ENCODE peak calls at places on chromosome 12, in five cellular contexts. X, C, D, O and L are unnamed samples.

GRCh38 chr12:132302466-132303358 is 26.7 kb downstream of the GALNT9 start:
- DNase-seq in X (no peak), C (no peak), D (no peak), O (no peak), L (no peak)

GRCh38 chr12:88431245-88431644 is 149.0 kb downstream of the KITLG start:
- DNase-seq in X (no peak), C (no peak), D (no peak), O (no peak), L (no peak)

GRCh38 chr12:18217981-18218380 is 43.3 kb upstream of the PIK3C2G start:
- DNase-seq in X (no peak), C (peak; percentile 0), D (no peak), O (no peak), L (no peak)

GRCh38 chr12:130425698-130426245 is 88.1 kb downstream of the PIWIL1 start:
- DNase-seq in X (peak; percentile 3), C (no peak), D (no peak), O (no peak), L (no peak)

GRCh38 chr12:75694891-75695290 is 183.5 kb upstream of the KRR1 start:
- DNase-seq in X (no peak), C (peak; percentile 43), D (no peak), O (no peak), L (no peak)

GRCh38 chr12:75977952-75978671 is 53.5 kb downstream of the PHLDA1 start:
- DNase-seq in X (peak; percentile 75), C (peak; percentile 100), D (peak; percentile 93), O (peak; percentile 53), L (peak; percentile 100)

GRCh38 chr12:108699955-108700563 is 31.3 kb downstream of the CORO1C start:
- DNase-seq in X (no peak), C (peak; percentile 64), D (no peak), O (no peak), L (no peak)

GRCh38 chr12:96233941-96234461 is 39.8 kb downstream of the ELK3 start:
- DNase-seq in X (peak; percentile 80), C (peak; percentile 95), D (peak; percentile 35), O (no peak), L (peak; percentile 97)

GRCh38 chr12:68332726-68333630 is 816 bp upstream of the MDM1 start:
- DNase-seq in X (no peak), C (no peak), D (no peak), O (no peak), L (no peak)

GRCh38 chr12:11959117-11959823 is 111.5 kb upstream of the BCL2L14 start:
- DNase-seq in X (no peak), C (peak; percentile 23), D (peak; percentile 15), O (no peak), L (peak; percentile 23)

GRCh38 chr12:96132819-96133218 is 61.4 kb upstream of the ELK3 start:
- DNase-seq in X (peak; percentile 23), C (no peak), D (no peak), O (no peak), L (no peak)

GRCh38 chr12:44716681-44717080 is 159.4 kb downstream of the NELL2 start:
- DNase-seq in X (no peak), C (no peak), D (no peak), O (no peak), L (no peak)

GRCh38 chr12:94678396-94678795 is 28.0 kb upstream of the TMCC3 start:
- DNase-seq in X (no peak), C (no peak), D (no peak), O (no peak), L (no peak)

GRCh38 chr12:42574879-42575278 is 14.7 kb downstream of the PRICKLE1 start:
- DNase-seq in X (no peak), C (no peak), D (no peak), O (no peak), L (no peak)

GRCh38 chr12:51238037-51238509 is 553 bp upstream of the DAZAP2 start:
- DNase-seq in X (peak; percentile 41), C (no peak), D (peak; percentile 25), O (no peak), L (no peak)

GRCh38 chr12:129075451-129076208 is 222.4 kb downstream of the GLT1D1 start:
- DNase-seq in X (no peak), C (no peak), D (no peak), O (no peak), L (no peak)

GRCh38 chr12:106282457-106283097 is 20.0 kb upstream of the TCP11L2 start:
- DNase-seq in X (peak; percentile 57), C (peak; percentile 55), D (peak; percentile 82), O (peak; percentile 78), L (peak; percentile 64)

GRCh38 chr12:103353913-103354312 is 141.9 kb downstream of the C12orf42 start:
- DNase-seq in X (no peak), C (no peak), D (no peak), O (no peak), L (no peak)

GRCh38 chr12:118980407-118981014 is 830 bp upstream of the SRRM4 start:
- DNase-seq in X (no peak), C (no peak), D (no peak), O (peak; percentile 63), L (no peak)

GRCh38 chr12:116280590-116281290 is 3.2 kb upstream of the MED13L start:
- DNase-seq in X (no peak), C (no peak), D (peak; percentile 21), O (no peak), L (no peak)

GRCh38 chr12:63319386-63319785 is 168.4 kb upstream of the AVPR1A start:
- DNase-seq in X (no peak), C (no peak), D (peak; percentile 40), O (peak; percentile 16), L (peak; percentile 17)

GRCh38 chr12:112559784-112560183 is 141.0 kb downstream of the PTPN11 start:
- DNase-seq in X (no peak), C (peak; percentile 7), D (no peak), O (no peak), L (peak; percentile 13)

GRCh38 chr12:60172266-60172665 is 576.4 kb downstream of the SLC16A7 start:
- DNase-seq in X (no peak), C (peak; percentile 43), D (no peak), O (no peak), L (peak; percentile 43)

GRCh38 chr12:58479403-58479802 is 440.9 kb downstream of the LRIG3 start:
- DNase-seq in X (no peak), C (no peak), D (no peak), O (no peak), L (no peak)

GRCh38 chr12:3152013-3152412 is 74.8 kb downstream of the TSPAN9 start:
- DNase-seq in X (no peak), C (no peak), D (no peak), O (peak; percentile 80), L (no peak)

GRCh38 chr12:52836491-52837175 is 2.5 kb upstream of the KRT79 start:
- DNase-seq in X (no peak), C (no peak), D (no peak), O (no peak), L (no peak)

GRCh38 chr12:27618836-27619235 is 77.4 kb upstream of the REP15 start:
- DNase-seq in X (no peak), C (peak; percentile 12), D (no peak), O (no peak), L (no peak)
- TF ChIP-seq CTCF in X (no peak), C (no peak), D (no peak), O (no peak), L (no peak)

DNA sequence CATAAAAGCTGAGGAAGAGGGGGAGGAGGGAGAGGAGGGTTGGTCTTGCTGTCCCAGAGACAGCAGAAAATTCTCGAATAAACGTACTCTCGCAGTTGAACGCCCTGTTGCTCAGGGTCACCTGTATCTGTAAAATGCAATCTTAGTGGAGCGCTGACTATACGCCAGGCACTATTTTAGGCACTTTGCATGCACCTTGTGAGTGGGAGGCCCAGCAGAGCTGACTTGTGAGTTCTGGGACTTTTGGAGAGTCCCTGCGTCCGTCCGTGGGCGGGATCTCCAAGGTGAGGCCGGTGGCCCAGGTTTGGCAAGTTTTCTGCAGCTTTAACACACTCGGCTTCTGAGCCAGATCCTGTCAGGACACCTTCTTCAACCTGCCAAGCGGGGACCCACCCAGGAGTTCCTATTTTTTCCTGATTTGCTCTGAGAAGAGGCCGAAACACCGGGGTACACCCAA is 32.5 kb upstream of the PLEKHG6 start:
- DNase-seq in X (peak; percentile 68), C (no peak), D (peak; percentile 64), O (peak; percentile 49), L (no peak)
- TF ChIP-seq CTCF in X (no peak), C (no peak), D (no peak), O (no peak), L (no peak)

DNA sequence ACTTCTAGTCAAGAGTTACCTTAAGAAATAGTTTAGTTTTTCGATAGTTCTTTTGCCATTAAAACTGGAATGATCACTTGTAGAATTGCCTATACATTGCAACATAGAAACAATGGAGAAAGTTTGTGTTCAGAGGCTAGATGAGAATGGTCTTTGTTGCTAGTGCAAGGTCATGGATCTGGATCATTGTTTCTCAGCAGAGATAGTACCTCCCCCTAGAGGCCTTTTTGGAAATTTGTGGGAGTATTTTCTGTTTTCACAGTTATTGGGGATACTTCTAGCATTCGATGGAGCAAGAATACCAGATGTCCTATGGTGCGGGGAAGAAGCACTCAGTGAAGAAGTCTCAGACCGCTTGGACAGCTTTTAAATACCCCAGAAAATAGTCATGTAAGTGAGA is 138.8 kb upstream of the HMGA2 start:
- DNase-seq in X (no peak), C (peak; percentile 43), D (peak; percentile 14), O (peak; percentile 64), L (peak; percentile 41)
- TF ChIP-seq CTCF in X (peak; percentile 34), C (peak; percentile 58), D (peak; percentile 43), O (peak; percentile 76), L (peak; percentile 87)

GRCh38 chr12:127077262-127078045 is 1189.5 kb upstream of the TMEM132C start:
- DNase-seq in X (no peak), C (no peak), D (no peak), O (no peak), L (no peak)
- TF ChIP-seq CTCF in X (no peak), C (no peak), D (no peak), O (no peak), L (peak; percentile 26)

DNA sequence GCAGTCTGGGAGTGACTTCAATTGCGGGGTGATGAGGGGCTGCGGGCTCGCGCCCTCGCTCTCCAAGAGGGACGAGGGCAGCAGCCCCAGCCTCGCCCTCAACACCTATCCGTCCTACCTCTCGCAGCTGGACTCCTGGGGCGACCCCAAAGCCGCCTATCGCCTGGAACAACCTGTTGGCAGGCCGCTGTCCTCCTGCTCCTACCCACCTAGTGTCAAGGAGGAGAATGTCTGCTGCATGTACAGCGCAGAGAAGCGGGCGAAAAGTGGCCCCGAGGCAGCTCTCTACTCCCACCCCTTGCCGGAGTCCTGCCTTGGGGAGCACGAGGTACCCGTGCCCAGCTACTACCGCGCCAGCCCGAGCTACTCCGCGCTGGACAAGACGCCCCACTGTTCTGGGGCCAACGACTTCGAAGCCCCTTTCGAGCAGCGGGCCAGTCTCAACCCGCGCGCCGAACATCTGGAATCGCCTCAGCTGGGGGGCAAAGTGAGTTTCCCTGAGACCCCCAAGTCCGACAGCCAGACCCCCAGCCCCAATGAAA is 483 bp downstream of the HOXC10 start:
- DNase-seq in X (no peak), C (no peak), D (no peak), O (no peak), L (no peak)
- TF ChIP-seq CTCF in X (no peak), C (no peak), D (no peak), O (no peak), L (no peak)

GRCh38 chr12:79008591-79008990 is 144.0 kb downstream of the SYT1 start:
- DNase-seq in X (no peak), C (no peak), D (no peak), O (no peak), L (no peak)
- TF ChIP-seq CTCF in X (no peak), C (no peak), D (no peak), O (no peak), L (no peak)